ENCODE peak calls at places on chromosomes 11 and 22, in six cellular contexts. I is CD8-positive, alpha-beta T cell; F is ascending aorta; O is thoracic aorta; A is neural progenitor cell; D is esophagus muscularis mucosa. S is an unnamed sample. For H3K4me1, the result is how much of the 10 kb centered on the place peaks cover.

GRCh38 chr11:128576555-128576954 is 10.8 kb downstream of the ETS1 start:
- DNase-seq in I (no peak), F (no peak), D (no peak), O (no peak), A (peak), S (no peak)

GRCh38 chr11:70032943-70033710 is 45.0 kb upstream of the ANO1 start:
- DNase-seq in D (peak), A (no peak), F (no peak), I (no peak), O (no peak), S (no peak)

GRCh38 chr22:32880906-32881596 is 79.5 kb downstream of the TIMP3 start:
- DNase-seq in F (peak), A (no peak), I (no peak), O (no peak), D (peak), S (no peak)

GRCh38 chr11:73957654-73958361 is 7.0 kb downstream of the DNAJB13 start:
- DNase-seq in I (no peak), F (peak), O (no peak), D (no peak), A (no peak), S (no peak)

GRCh38 chr11:126140106-126140931 is 71.1 kb downstream of the RPUSD4 start:
- DNase-seq in D (no peak), A (no peak), O (no peak), F (no peak), I (no peak), S (no peak)

GRCh38 chr11:132962026-132962425 is 570.3 kb downstream of the OPCML start:
- DNase-seq in D (peak), O (no peak), I (no peak), A (no peak), F (no peak), S (no peak)

GRCh38 chr11:31809543-31809856 is 1.6 kb downstream of the PAX6 start:
- DNase-seq in O (no peak), D (no peak), I (no peak), F (no peak), A (no peak), S (no peak)

GRCh38 chr11:127268956-127269355 is 268.4 kb upstream of the KIRREL3 start:
- DNase-seq in A (no peak), D (no peak), I (no peak), O (no peak), F (no peak), S (no peak)

GRCh38 chr22:42433754-42434153 is 1.6 kb upstream of the NFAM1 start:
- DNase-seq in A (no peak), O (no peak), D (no peak), F (no peak), I (no peak), S (no peak)

GRCh38 chr22:30408388-30409101 is 11.7 kb downstream of the SEC14L2 start:
- DNase-seq in O (no peak), D (no peak), A (no peak), I (no peak), F (no peak), S (no peak)

GRCh38 chr22:44884968-44885805 is 124.6 kb downstream of the PHF21B start:
- DNase-seq in O (no peak), D (no peak), I (no peak), F (peak), A (no peak), S (no peak)

GRCh38 chr11:118619444-118620205 is 12.2 kb downstream of the PHLDB1 start:
- DNase-seq in I (no peak), A (no peak), D (no peak), O (peak), F (peak), S (no peak)

GRCh38 chr22:43848366-43849171 is 13.7 kb downstream of the SULT4A1 start:
- DNase-seq in F (peak), I (no peak), D (no peak), A (peak), O (no peak), S (no peak)

GRCh38 chr11:70942593-70942992 is 309.8 kb downstream of the SHANK2 start:
- DNase-seq in A (no peak), O (no peak), D (no peak), I (no peak), F (no peak), S (no peak)

DNA sequence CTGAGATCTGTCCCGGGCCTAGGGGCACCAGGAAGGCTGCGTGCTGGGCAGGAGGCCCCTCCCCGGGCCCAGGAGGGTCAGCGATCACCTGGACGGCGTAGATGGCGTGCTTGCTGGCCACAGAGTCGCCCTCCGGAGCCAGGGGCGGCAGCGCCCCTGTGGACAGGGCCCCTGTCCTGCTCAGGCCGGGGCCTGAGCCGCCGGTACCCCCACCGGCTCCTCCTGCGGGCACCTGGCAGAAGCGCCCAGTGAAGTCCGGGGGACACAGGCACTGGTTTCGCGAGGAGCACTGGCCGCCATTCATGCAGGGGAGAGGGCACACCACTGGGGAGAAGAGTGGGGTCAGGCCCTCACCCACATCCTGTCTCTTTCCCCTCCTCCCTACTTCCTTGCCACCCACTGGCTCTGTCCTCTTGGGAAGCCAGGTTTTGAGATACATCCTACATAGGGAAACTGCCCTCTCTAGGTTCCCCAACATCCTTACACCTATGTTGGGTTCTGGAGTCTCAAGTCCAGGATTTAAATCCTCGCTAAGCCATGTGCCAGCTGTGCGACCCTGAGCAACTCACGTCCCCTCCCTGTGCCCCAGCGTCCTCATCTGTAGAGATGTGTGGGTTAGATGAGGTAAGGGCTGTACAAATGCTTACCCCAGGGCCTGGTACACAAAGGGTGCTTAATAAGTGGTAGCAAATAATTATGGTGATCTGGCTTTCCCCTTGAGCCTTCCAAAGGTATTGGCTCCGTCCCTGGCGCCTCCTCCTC is 3.9 kb downstream of the LTBP3 start:
- DNase-seq in F (no peak), D (no peak), A (no peak), O (no peak), I (no peak), S (no peak)
- H3K4me1 ChIP-seq in F (under half), D (half or more), A (under half), O (under half), I (half or more), S (under half)

GRCh38 chr11:8693555-8693954 is 11.0 kb downstream of the RPL27A start:
- DNase-seq in O (no peak), I (no peak), D (no peak), F (no peak), A (no peak), S (no peak)

GRCh38 chr11:8691601-8692000 is 9.0 kb downstream of the RPL27A start:
- DNase-seq in I (no peak), O (no peak), A (no peak), F (no peak), D (no peak), S (no peak)

GRCh38 chr11:8694137-8694536 is 11.5 kb downstream of the RPL27A start:
- DNase-seq in O (no peak), A (no peak), I (no peak), F (no peak), D (no peak), S (no peak)

GRCh38 chr11:8693010-8693551 is 10.5 kb downstream of the RPL27A start:
- DNase-seq in D (no peak), I (no peak), O (no peak), A (no peak), F (no peak), S (no peak)

DNA sequence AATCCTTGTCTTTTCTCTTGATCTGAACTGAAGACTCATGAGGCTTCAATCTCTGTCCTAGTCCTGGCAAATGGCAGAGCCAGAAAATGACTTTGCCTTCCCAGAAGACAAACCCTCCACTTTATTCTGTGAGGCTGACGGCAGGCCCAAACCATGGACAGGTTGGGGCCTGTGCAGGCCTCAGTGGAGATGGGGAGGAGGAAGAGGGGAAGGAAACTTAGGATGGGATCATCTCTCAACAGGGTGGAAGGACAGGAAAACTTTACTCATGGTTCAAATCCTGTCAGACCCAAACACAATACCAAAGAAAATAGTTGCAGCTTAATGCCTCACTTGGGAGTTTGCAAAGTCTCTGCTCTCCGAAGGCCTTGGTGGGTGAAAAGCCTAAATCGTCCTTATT is 9.8 kb downstream of the RPL27A start:
- DNase-seq in D (no peak), A (no peak), F (no peak), O (no peak), I (no peak), S (no peak)
- H3K4me1 ChIP-seq in D (under half), A (under half), F (under half), O (under half), I (under half), S (under half)

GRCh38 chr11:116823031-116823843 is at the start of gene APOA4:
- DNase-seq in D (no peak), I (no peak), A (no peak), O (no peak), F (no peak), S (no peak)
- H3K4me1 ChIP-seq in D (under half), I (under half), A (under half), O (under half), F (under half), S (under half)

DNA sequence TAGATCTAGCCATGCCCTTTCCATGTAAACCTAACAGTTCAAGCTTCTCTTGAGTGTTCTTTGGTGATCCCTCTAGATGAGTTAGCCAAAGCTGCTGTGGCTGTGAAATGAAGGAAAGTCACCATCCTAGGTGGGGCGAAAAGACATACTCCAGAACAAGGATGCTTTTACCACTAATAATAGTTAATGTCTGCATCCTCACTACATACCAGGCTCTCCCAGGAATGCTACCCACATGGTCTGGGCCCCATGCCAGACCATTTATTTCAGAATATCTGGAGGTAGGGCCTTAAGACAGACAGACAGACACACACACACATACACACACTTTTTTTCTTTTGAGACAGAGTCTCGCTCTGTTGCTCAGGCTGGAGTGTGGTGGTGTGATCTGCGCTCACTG is 14.7 kb downstream of the ABTB2 start:
- DNase-seq in A (no peak), O (no peak), F (no peak), I (no peak), D (no peak), S (no peak)
- H3K4me1 ChIP-seq in A (under half), O (under half), F (half or more), I (under half), D (half or more), S (under half)